ENCODE peak calls at places on chromosomes 7 and 10, in ten cellular contexts. C, F, K, H, T, Q, O, G, X and N are unnamed samples.

GRCh38 chr7:74049997-74050798 is 22.2 kb downstream of the ELN start:
- DNase-seq in H (no peak), O (no peak), T (no peak), X (no peak), K (no peak), F (no peak), G (no peak), C (no peak), Q (no peak), N (no peak)

GRCh38 chr7:35753761-35754603 is 46.9 kb upstream of the SEPTIN7 start:
- DNase-seq in C (no peak), X (no peak), K (no peak), T (peak), Q (peak), H (no peak), O (peak), F (no peak), G (peak), N (peak)

GRCh38 chr7:99843808-99844207 is 16.0 kb downstream of the CYP3A43 start:
- DNase-seq in Q (no peak), F (no peak), O (no peak), C (no peak), K (no peak), T (no peak), X (no peak), G (no peak), H (no peak), N (no peak)

GRCh38 chr7:28774529-28775057 is 183.5 kb downstream of the TRIL start:
- DNase-seq in X (no peak), G (no peak), Q (no peak), K (no peak), H (no peak), O (no peak), T (no peak), C (no peak), F (no peak), N (peak)

GRCh38 chr10:42783181-42783549 is 570 bp downstream of the BMS1 start:
- DNase-seq in C (no peak), O (peak), G (no peak), H (peak), X (no peak), F (no peak), K (no peak), T (peak), Q (no peak), N (no peak)

GRCh38 chr10:122143238-122143841 is 127.8 kb upstream of the BTBD16 start:
- DNase-seq in Q (no peak), K (no peak), H (no peak), O (no peak), F (no peak), C (no peak), G (peak), X (no peak), T (no peak), N (peak)

GRCh38 chr7:84248267-84248666 is 53.7 kb upstream of the SEMA3A start:
- DNase-seq in F (no peak), T (peak), K (no peak), X (no peak), Q (no peak), G (no peak), O (no peak), C (no peak), H (no peak), N (no peak)

GRCh38 chr7:70614237-70614984 is 517.5 kb upstream of the GALNT17 start:
- DNase-seq in H (no peak), O (peak), G (peak), C (peak), K (no peak), X (no peak), F (no peak), T (peak), Q (peak), N (peak)

GRCh38 chr7:144497296-144497695 is 93.8 kb upstream of the NOBOX start:
- DNase-seq in H (no peak), X (no peak), C (no peak), Q (no peak), O (no peak), K (no peak), T (peak), G (no peak), F (no peak), N (no peak)

GRCh38 chr7:11833431-11833830 is 1.4 kb upstream of the THSD7A start:
- DNase-seq in O (no peak), H (no peak), X (no peak), K (no peak), C (no peak), G (peak), Q (no peak), T (no peak), F (no peak), N (peak)

GRCh38 chr10:98258683-98259454 is 9.1 kb downstream of the LOXL4 start:
- DNase-seq in H (no peak), G (no peak), F (no peak), K (no peak), C (peak), X (no peak), O (no peak), Q (no peak), T (no peak), N (peak)

GRCh38 chr7:6480323-6480660 is 32.5 kb upstream of the DAGLB start:
- DNase-seq in C (no peak), H (no peak), G (no peak), T (no peak), O (no peak), F (no peak), X (no peak), K (no peak), Q (no peak), N (no peak)

GRCh38 chr7:140003913-140004382 is 58.8 kb downstream of the PARP12 start:
- DNase-seq in C (peak), Q (no peak), T (peak), X (peak), H (peak), O (no peak), F (no peak), K (peak), G (peak), N (peak)

GRCh38 chr7:103551006-103551405 is 105.0 kb upstream of the SLC26A5 start:
- DNase-seq in G (no peak), O (no peak), T (no peak), C (no peak), H (no peak), Q (no peak), X (no peak), F (no peak), K (no peak), N (no peak)

GRCh38 chr10:128883126-128884060 is 583.6 kb upstream of the MGMT start:
- DNase-seq in X (no peak), Q (no peak), H (no peak), G (no peak), O (no peak), T (no peak), F (no peak), C (no peak), K (no peak), N (peak)

GRCh38 chr10:78764846-78765430 is 303.8 kb upstream of the ZMIZ1 start:
- DNase-seq in O (no peak), G (no peak), C (no peak), T (no peak), H (no peak), X (peak), K (no peak), F (no peak), Q (no peak), N (no peak)

GRCh38 chr7:137895301-137896201 is 48.8 kb upstream of the DGKI start:
- DNase-seq in H (no peak), T (no peak), G (peak), C (no peak), X (no peak), K (no peak), Q (no peak), O (no peak), F (no peak), N (no peak)

GRCh38 chr7:90271753-90272152 is 26.8 kb downstream of the CFAP69 start:
- DNase-seq in O (no peak), F (no peak), G (no peak), T (peak), K (no peak), Q (no peak), C (no peak), H (no peak), X (no peak), N (no peak)

GRCh38 chr10:115936926-115937755 is 335.9 kb downstream of the GFRA1 start:
- DNase-seq in C (no peak), G (no peak), F (no peak), X (no peak), Q (no peak), H (no peak), O (no peak), K (no peak), T (peak), N (no peak)

GRCh38 chr10:107855933-107856332 is 691.4 kb upstream of the SORCS1 start:
- DNase-seq in F (no peak), C (no peak), H (no peak), K (no peak), X (no peak), T (no peak), G (no peak), Q (no peak), O (no peak), N (no peak)

GRCh38 chr10:77505431-77506334 is 131.9 kb downstream of the KCNMA1 start:
- DNase-seq in X (no peak), C (no peak), H (no peak), K (no peak), Q (no peak), G (peak), O (no peak), F (no peak), T (peak), N (no peak)

GRCh38 chr10:110244550-110244949 is 37.1 kb downstream of the MXI1 start:
- DNase-seq in T (peak), Q (no peak), G (peak), F (no peak), X (no peak), O (no peak), C (no peak), K (no peak), H (no peak), N (no peak)

GRCh38 chr10:33145451-33146188 is 187.6 kb upstream of the ITGB1 start:
- DNase-seq in K (no peak), X (no peak), C (no peak), G (no peak), H (no peak), F (no peak), O (no peak), T (no peak), Q (no peak), N (no peak)

GRCh38 chr7:42227523-42227922 is 9.5 kb downstream of the GLI3 start:
- DNase-seq in H (no peak), Q (no peak), F (no peak), K (no peak), T (no peak), O (no peak), G (peak), C (no peak), X (no peak), N (peak)

GRCh38 chr7:27201231-27202017 is 1.5 kb upstream of the HOXA13 start:
- DNase-seq in F (peak), X (no peak), Q (no peak), C (peak), K (no peak), G (no peak), H (no peak), O (no peak), T (no peak), N (peak)

GRCh38 chr7:155073922-155074321 is 3.8 kb downstream of the HTR5A start:
- DNase-seq in Q (no peak), F (no peak), O (no peak), H (no peak), T (no peak), K (no peak), C (no peak), G (peak), X (no peak), N (no peak)

GRCh38 chr10:74177140-74177677 is 26.2 kb downstream of the ADK start:
- DNase-seq in C (peak), O (no peak), K (no peak), T (peak), Q (no peak), F (peak), H (peak), G (peak), X (peak), N (peak)

GRCh38 chr7:74476546-74477095 is 22.9 kb downstream of the GTF2IRD1 start:
- DNase-seq in G (no peak), X (peak), C (no peak), T (no peak), O (no peak), F (no peak), K (no peak), Q (no peak), H (no peak), N (no peak)

GRCh38 chr7:66921918-66922486 is 977 bp downstream of the TMEM248 start:
- DNase-seq in X (no peak), T (no peak), G (no peak), O (no peak), K (peak), C (no peak), F (no peak), Q (no peak), H (no peak), N (peak)

GRCh38 chr7:20503278-20503677 is 112.2 kb upstream of the ABCB5 start:
- DNase-seq in X (no peak), G (no peak), Q (no peak), O (no peak), C (no peak), T (no peak), K (no peak), F (no peak), H (no peak), N (no peak)

GRCh38 chr7:47485640-47486435 is 96.1 kb downstream of the TNS3 start:
- DNase-seq in X (no peak), G (no peak), O (no peak), H (no peak), F (no peak), K (no peak), C (peak), T (no peak), Q (no peak), N (peak)

GRCh38 chr7:23696916-23697441 is 13.0 kb upstream of the STK31 start:
- DNase-seq in H (peak), G (peak), Q (no peak), K (peak), C (peak), T (peak), F (no peak), X (peak), O (peak), N (peak)